ENCODE peak calls at places on chromosomes 3 and 15, in four cellular contexts. R is stimulated activated CD4-positive, alpha-beta T cell treated with anti-CD3 and anti-CD28 coated beads, Interleukin-1b, Interleukin-23, amount 100 ng/mL, for 24 hours; H is epithelial cell of esophagus; G is naive thymus-derived CD8-positive, alpha-beta T cell. L is an unnamed sample.
A peak's percentile ranks its signal among the peaks of the same experiment; 100 is the strongest.

GRCh38 chr3:157754415-157754814 is 251.2 kb upstream of the VEPH1 start:
- DNase-seq in R (no peak), H (no peak), G (no peak), L (peak; percentile 3)

GRCh38 chr15:64770626-64771025 is 4.8 kb downstream of the RBPMS2 start:
- DNase-seq in R (no peak), H (no peak), G (no peak), L (no peak)

GRCh38 chr3:187850256-187851010 is 105.2 kb upstream of the BCL6 start:
- DNase-seq in R (no peak), H (peak; percentile 91), G (no peak), L (no peak)

GRCh38 chr15:65038838-65039237 is 6.3 kb upstream of the SLC51B start:
- DNase-seq in R (no peak), H (no peak), G (no peak), L (no peak)

GRCh38 chr15:64931381-64931780 is 19.7 kb downstream of the ANKDD1A start:
- DNase-seq in R (no peak), H (no peak), G (no peak), L (no peak)

GRCh38 chr15:82571722-82572222 is 31.5 kb upstream of the RPS17 start:
- DNase-seq in R (no peak), H (peak; percentile 22), G (no peak), L (peak; percentile 59)

GRCh38 chr15:73897441-73898261 is 24.3 kb downstream of the TBC1D21 start:
- DNase-seq in R (peak; percentile 38), H (peak; percentile 66), G (peak; percentile 12), L (peak; percentile 78)

GRCh38 chr3:180184806-180185205 is 148.1 kb upstream of the PEX5L start:
- DNase-seq in R (no peak), H (peak; percentile 41), G (no peak), L (no peak)

GRCh38 chr3:45557886-45558285 is 36.7 kb upstream of the LIMD1 start:
- DNase-seq in R (no peak), H (no peak), G (no peak), L (no peak)

GRCh38 chr3:195204360-195205166 is 66.4 kb downstream of the XXYLT1 start:
- DNase-seq in R (no peak), H (no peak), G (no peak), L (peak; percentile 88)